ENCODE peak calls at places on chromosomes 7 and 10, in four cellular contexts. V is lung, W is SHP77, O is T-cell. B is an unnamed sample.

GRCh38 chr7:141649865-141650499 is 52.0 kb downstream of the DENND11 start:
- DNase-seq in O (no peak), W (peak; percentile 76), V (peak; percentile 56), B (no peak)

GRCh38 chr7:55409474-55410225 is 44.5 kb downstream of the LANCL2 start:
- DNase-seq in O (no peak), V (no peak), W (peak; percentile 62), B (no peak)

GRCh38 chr7:45874408-45875131 is 1.7 kb upstream of the CCDC201 start:
- DNase-seq in O (no peak), W (no peak), V (no peak), B (no peak)

GRCh38 chr7:153190452-153190851 is 430.9 kb downstream of the ACTR3B start:
- DNase-seq in O (no peak), W (peak; percentile 2), V (no peak), B (no peak)

GRCh38 chr7:104550362-104550761 is 222.0 kb downstream of the LHFPL3 start:
- DNase-seq in W (no peak), O (no peak), V (no peak), B (no peak)

GRCh38 chr10:14560274-14560673 is 214.4 kb downstream of the FAM107B start:
- DNase-seq in O (no peak), V (no peak), W (peak; percentile 6), B (no peak)

GRCh38 chr7:47100815-47101435 is 481.0 kb downstream of the TNS3 start:
- DNase-seq in W (peak; percentile 42), V (peak; percentile 67), O (no peak), B (no peak)

GRCh38 chr10:92655426-92655825 is 34.3 kb upstream of the HHEX start:
- DNase-seq in W (no peak), V (no peak), O (no peak), B (no peak)

GRCh38 chr10:51617576-51618298 is 81.7 kb downstream of the CSTF2T start:
- DNase-seq in O (no peak), V (no peak), W (no peak), B (no peak)

GRCh38 chr7:157432957-157433576 is 96.3 kb downstream of the DNAJB6 start:
- DNase-seq in V (no peak), W (peak; percentile 30), O (peak; percentile 60), B (peak; percentile 50)

GRCh38 chr10:19119191-19119590 is 70.6 kb downstream of the MALRD1 start:
- DNase-seq in O (no peak), W (no peak), V (no peak), B (no peak)

GRCh38 chr10:101856626-101857025 is 13.0 kb upstream of the KCNIP2 start:
- DNase-seq in W (no peak), V (no peak), O (no peak), B (no peak)

GRCh38 chr7:45595809-45596664 is 21.9 kb downstream of the ADCY1 start:
- DNase-seq in O (no peak), V (peak; percentile 20), W (no peak), B (no peak)

GRCh38 chr7:84302949-84303348 is 108.4 kb upstream of the SEMA3A start:
- DNase-seq in O (no peak), V (no peak), W (no peak), B (no peak)